ENCODE peak calls at places on chromosomes 2 and 18, in six cellular contexts. D is fibroblast of the aortic adventitia, O is WERI-Rb-1, G is PC-3, L is pancreas, J is coronary artery. X is an unnamed sample.

GRCh38 chr2:119028327-119029174 is 86.6 kb downstream of the MARCO start:
- DNase-seq in J (no peak), G (peak), D (peak), L (no peak), O (peak), X (peak)

GRCh38 chr2:120486946-120487345 is 141.0 kb downstream of the INHBB start:
- DNase-seq in J (no peak), O (no peak), G (peak), L (peak), D (no peak), X (no peak)

GRCh38 chr2:235238537-235238936 is 255.3 kb upstream of the AGAP1 start:
- DNase-seq in J (no peak), L (no peak), G (peak), D (peak), O (no peak), X (peak)

GRCh38 chr2:19114754-19115231 is 243.6 kb downstream of the OSR1 start:
- DNase-seq in D (peak), J (no peak), L (no peak), G (no peak), O (no peak), X (no peak)

GRCh38 chr18:59005266-59005665 is 134.4 kb upstream of the SEC11C start:
- DNase-seq in O (no peak), L (no peak), D (peak), J (peak), G (peak), X (no peak)

GRCh38 chr18:6207119-6207518 is 207.6 kb downstream of the L3MBTL4 start:
- DNase-seq in O (no peak), J (no peak), G (peak), L (no peak), D (no peak), X (no peak)

GRCh38 chr2:9032555-9032954 is 29.1 kb upstream of the MBOAT2 start:
- DNase-seq in D (no peak), J (no peak), L (no peak), G (peak), O (no peak), X (no peak)

GRCh38 chr2:10271946-10272345 is 30.8 kb upstream of the HPCAL1 start:
- DNase-seq in L (peak), G (peak), O (peak), J (peak), D (no peak), X (peak)

GRCh38 chr2:225598922-225599321 is 199.4 kb downstream of the NYAP2 start:
- DNase-seq in J (no peak), O (no peak), L (no peak), D (peak), G (no peak), X (no peak)

GRCh38 chr18:35511428-35511827 is 13.7 kb upstream of the INO80C start:
- DNase-seq in D (no peak), J (no peak), L (no peak), O (no peak), G (no peak), X (no peak)

GRCh38 chr2:100643906-100644501 is 81.2 kb downstream of the PDCL3 start:
- DNase-seq in D (no peak), O (no peak), G (no peak), L (no peak), J (no peak), X (no peak)

DNA sequence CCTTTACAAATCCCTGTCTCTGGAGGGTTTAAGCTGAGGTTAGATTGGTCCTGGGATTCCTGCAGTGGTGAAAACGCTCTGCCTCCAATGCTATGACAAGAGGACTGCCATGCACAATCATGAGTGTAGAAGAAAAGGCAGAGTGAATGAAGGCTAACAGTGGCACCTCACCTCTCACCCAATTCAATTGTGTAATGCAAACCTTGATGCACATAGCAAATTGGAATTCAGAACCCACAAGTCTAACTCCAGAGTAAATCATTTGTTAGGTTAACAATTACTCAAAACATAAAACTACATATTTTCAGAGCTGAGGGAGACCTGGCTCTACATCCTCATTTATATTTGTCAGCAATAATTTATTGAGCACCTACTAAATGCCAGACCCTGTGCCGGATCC is 1.8 kb downstream of the TGFBRAP1 start:
- DNase-seq in L (no peak), O (no peak), G (peak), D (no peak), J (no peak), X (no peak)
- H3K4me3 ChIP-seq in L (no peak), O (no peak), G (no peak), D (no peak), J (no peak), X (no peak)

GRCh38 chr2:166179201-166179600 is 51.4 kb upstream of the SCN1A start:
- DNase-seq in O (no peak), D (peak), G (peak), J (no peak), L (no peak), X (no peak)
- TF ChIP-seq CTCF in O (no peak), D (peak), G (peak), J (no peak), L (no peak), X (no peak)

DNA sequence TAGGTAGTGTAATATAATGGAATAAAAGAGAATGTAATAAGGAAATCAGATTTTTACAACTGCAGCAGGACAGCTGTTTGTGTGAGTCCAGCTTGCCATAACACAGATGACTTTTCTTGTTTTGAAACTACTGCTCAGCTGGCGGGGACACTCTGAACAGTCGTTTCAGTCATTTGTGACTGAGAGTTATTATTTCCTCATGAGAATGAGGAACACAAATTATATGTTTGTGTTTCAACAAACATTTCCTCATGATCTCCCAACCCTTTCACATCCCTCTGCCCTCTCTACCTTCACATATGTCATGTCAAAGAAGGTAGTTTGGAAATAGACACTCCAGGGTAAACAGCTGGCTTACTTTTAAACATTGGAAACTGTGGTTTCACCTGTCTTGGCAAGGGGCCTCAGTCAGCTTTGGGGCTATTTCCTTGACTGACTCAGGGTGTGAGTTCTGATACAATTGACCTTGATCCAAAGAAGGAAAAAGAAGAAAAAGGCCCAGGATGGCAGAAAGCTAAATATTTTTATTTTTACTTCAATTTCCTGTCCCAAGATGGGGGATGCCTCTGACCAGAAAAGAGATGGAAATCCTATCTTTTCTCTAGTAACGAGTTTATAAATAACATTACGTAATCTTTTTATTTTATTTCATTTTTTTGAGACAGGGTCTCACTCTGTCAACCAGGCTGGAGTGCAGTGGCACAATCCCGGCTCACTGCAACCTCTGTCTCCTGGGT is 593 bp downstream of the SP140L start:
- DNase-seq in O (no peak), D (no peak), J (no peak), L (no peak), G (peak), X (no peak)
- H3K4me3 ChIP-seq in O (no peak), D (peak), J (peak), L (no peak), G (peak), X (no peak)

DNA sequence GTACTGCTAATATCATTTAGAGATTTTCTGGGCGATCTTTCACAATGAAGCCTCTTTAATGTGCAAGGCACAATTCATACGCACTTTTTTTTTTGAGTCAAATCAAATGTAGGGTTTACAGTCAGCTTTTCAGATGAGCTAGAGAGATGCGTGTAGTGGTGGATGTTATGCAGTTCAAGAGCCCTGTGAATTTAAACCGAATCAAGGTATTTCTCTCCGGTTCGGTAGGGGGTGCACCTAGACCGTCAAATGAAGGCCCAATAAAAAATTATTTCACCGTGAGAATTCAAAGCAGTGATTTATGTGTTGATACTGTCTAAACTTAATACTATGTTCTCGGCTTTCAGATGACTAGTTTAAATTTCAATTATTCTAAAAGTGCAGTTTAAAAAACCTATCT is 1.1 kb downstream of the PTH2R start:
- DNase-seq in D (peak), L (no peak), O (peak), J (no peak), G (peak), X (peak)
- TF ChIP-seq CTCF in D (no peak), L (no peak), O (peak), J (no peak), G (peak), X (peak)